ENCODE peak calls at places on chromosomes 16 and 17, in four cellular contexts. P is skeletal muscle cell, E is kidney, M is GM23338. D is an unnamed sample.

GRCh38 chr16:50444546-50444945 is 75.8 kb upstream of the BRD7 start:
- DNase-seq in P (no peak), E (no peak), M (no peak), D (no peak)

GRCh38 chr17:7042507-7043194 is 1.2 kb downstream of the SLC16A11 start:
- DNase-seq in P (no peak), E (no peak), M (peak), D (peak)

GRCh38 chr17:83171661-83172060 is 92.3 kb downstream of the METRNL start:
- DNase-seq in P (no peak), E (peak), M (no peak), D (peak)

GRCh38 chr17:75032896-75033294 is 13.9 kb downstream of the ATP5PD start:
- DNase-seq in P (no peak), E (peak), M (no peak), D (no peak)

GRCh38 chr16:84854759-84855158 is 35.0 kb downstream of the CRISPLD2 start:
- DNase-seq in P (no peak), E (no peak), M (no peak), D (peak)

GRCh38 chr16:89476811-89477261 is 13.5 kb downstream of the ANKRD11 start:
- DNase-seq in P (no peak), E (no peak), M (no peak), D (no peak)

GRCh38 chr16:4414187-4414909 is 2.0 kb downstream of the CORO7 start:
- DNase-seq in P (no peak), E (no peak), M (no peak), D (no peak)

GRCh38 chr17:53950858-53951250 is 128.1 kb downstream of the KIF2B start:
- DNase-seq in P (no peak), E (no peak), M (no peak), D (no peak)

GRCh38 chr17:64202683-64203430 is 60.2 kb downstream of the TEX2 start:
- DNase-seq in P (peak), E (no peak), M (no peak), D (no peak)

GRCh38 chr16:12229759-12230594 is 253.4 kb downstream of the SNX29 start:
- DNase-seq in P (no peak), E (no peak), M (no peak), D (no peak)

GRCh38 chr17:71709974-71710373 is 410.8 kb upstream of the SOX9 start:
- DNase-seq in P (no peak), E (no peak), M (peak), D (no peak)

GRCh38 chr16:29310852-29311314 is 95.6 kb downstream of the NPIPB11 start:
- DNase-seq in P (no peak), E (peak), M (no peak), D (no peak)

GRCh38 chr16:15897834-15898254 is 9.4 kb upstream of the CEP20 start:
- DNase-seq in P (peak), E (no peak), M (no peak), D (no peak)

GRCh38 chr17:37844158-37844976 is 79.8 kb upstream of the TBC1D3K start:
- DNase-seq in P (peak), E (peak), M (peak), D (peak)

GRCh38 chr16:12674096-12674495 is 129.6 kb downstream of the CPPED1 start:
- DNase-seq in P (peak), E (no peak), M (no peak), D (no peak)

GRCh38 chr17:58590377-58590776 is 75.9 kb upstream of the MTMR4 start:
- DNase-seq in P (no peak), E (no peak), M (no peak), D (no peak)

GRCh38 chr17:11279776-11280344 is 38.8 kb downstream of the SHISA6 start:
- DNase-seq in P (no peak), E (no peak), M (no peak), D (no peak)

GRCh38 chr16:57551057-57551456 is 8.6 kb downstream of the ADGRG5 start:
- DNase-seq in P (no peak), E (no peak), M (no peak), D (no peak)

GRCh38 chr17:44033841-44034408 is 19.2 kb upstream of the TMEM101 start:
- DNase-seq in P (no peak), E (no peak), M (no peak), D (no peak)

GRCh38 chr17:44105941-44106340 is 17.5 kb downstream of the HDAC5 start:
- DNase-seq in P (no peak), E (no peak), M (no peak), D (no peak)

GRCh38 chr16:48909231-48909630 is 299.3 kb upstream of the N4BP1 start:
- DNase-seq in P (no peak), E (no peak), M (no peak), D (no peak)

GRCh38 chr17:72614871-72615626 is 477.4 kb downstream of the SLC39A11 start:
- DNase-seq in P (no peak), E (peak), M (peak), D (peak)

GRCh38 chr16:11076259-11077018 is 132.1 kb downstream of the CLEC16A start:
- DNase-seq in P (no peak), E (no peak), M (no peak), D (no peak)

GRCh38 chr17:82666931-82667667 is 18.9 kb upstream of the WDR45B start:
- DNase-seq in P (no peak), E (no peak), M (no peak), D (no peak)

GRCh38 chr17:17570207-17570797 is 21.2 kb downstream of the PEMT start:
- DNase-seq in P (no peak), E (no peak), M (peak), D (peak)

GRCh38 chr16:82992826-82993225 is 366.1 kb downstream of the CDH13 start:
- DNase-seq in P (no peak), E (no peak), M (no peak), D (no peak)

GRCh38 chr16:3637371-3637923 is 17.0 kb upstream of the DNASE1 start:
- DNase-seq in P (no peak), E (no peak), M (peak), D (peak)

GRCh38 chr16:27441998-27442397 is 40.0 kb downstream of the IL21R start:
- DNase-seq in P (no peak), E (peak), M (no peak), D (no peak)

GRCh38 chr16:89049484-89050118 is 44.1 kb upstream of the ACSF3 start:
- DNase-seq in P (no peak), E (peak), M (no peak), D (no peak)

GRCh38 chr16:75061677-75062076 is 54.9 kb downstream of the LDHD start:
- DNase-seq in P (no peak), E (no peak), M (no peak), D (no peak)

GRCh38 chr16:83813818-83814653 is 6.3 kb downstream of the HSBP1 start:
- DNase-seq in P (peak), E (no peak), M (peak), D (no peak)

GRCh38 chr17:70588003-70588402 is 418.7 kb downstream of the KCNJ2 start:
- DNase-seq in P (no peak), E (no peak), M (no peak), D (no peak)

GRCh38 chr17:48441231-48441711 is 11.3 kb upstream of the SKAP1 start:
- DNase-seq in P (no peak), E (no peak), M (no peak), D (no peak)

GRCh38 chr17:82113422-82113821 is 15.4 kb upstream of the FASN start:
- DNase-seq in P (no peak), E (no peak), M (no peak), D (no peak)

DNA sequence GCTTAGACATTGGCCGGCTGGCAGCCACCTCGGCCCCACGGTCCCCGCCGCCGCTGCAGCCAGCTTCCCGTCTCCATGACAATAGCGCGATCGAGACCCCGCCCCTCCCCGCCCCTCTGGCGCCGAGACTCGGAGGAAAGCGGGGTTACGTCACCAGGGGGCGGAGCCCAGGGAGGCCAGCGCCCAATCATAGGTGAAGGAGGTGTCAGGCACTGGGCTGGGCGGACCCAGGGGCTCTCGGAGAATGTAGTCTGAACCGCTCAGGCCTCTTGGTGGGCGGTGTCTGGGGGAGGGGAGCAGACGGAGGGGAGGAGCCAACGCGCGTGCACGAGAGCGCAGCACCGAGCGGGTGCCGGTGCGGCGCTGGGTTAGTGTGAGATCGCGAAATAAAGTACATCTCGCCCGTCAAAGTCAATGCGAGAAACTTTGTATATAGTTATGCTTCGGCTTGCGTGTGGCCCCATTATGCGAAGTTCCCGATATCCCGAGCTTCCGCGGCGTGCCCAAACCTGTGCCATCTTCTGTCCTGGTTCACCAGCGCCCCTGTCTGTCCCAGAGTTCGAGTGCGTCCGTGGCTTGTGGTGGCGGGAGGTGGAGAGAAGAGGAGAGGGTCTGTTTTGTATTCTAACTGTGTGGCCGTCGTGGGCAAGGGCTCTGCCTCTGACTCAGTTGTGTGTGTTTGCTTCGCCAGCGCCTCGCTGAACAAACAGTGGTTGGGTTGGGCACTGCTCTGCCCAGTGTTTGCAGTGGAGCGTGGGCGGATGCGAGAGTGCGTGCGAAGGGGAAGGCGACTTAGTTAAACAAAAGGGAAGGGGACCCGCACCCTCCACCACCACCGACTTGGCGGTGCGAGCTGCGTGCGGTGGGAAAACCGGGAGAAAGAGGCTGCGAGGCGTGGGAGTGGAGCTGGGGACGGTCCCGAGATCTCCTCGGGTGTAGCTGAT is 1.3 kb upstream of the IRX5 start:
- DNase-seq in P (peak), E (peak), M (peak), D (peak)
- H3K4me3 ChIP-seq in P (peak), E (peak), M (peak), D (peak)

GRCh38 chr16:14627088-14627487 is 3.0 kb downstream of the PARN start:
- DNase-seq in P (no peak), E (no peak), M (no peak), D (no peak)

GRCh38 chr16:14629612-14629918 is 495 bp downstream of the PARN start:
- DNase-seq in P (no peak), E (no peak), M (peak), D (no peak)

GRCh38 chr16:14629919-14630619 is at the start of gene PARN:
- DNase-seq in P (peak), E (peak), M (peak), D (peak)

GRCh38 chr16:14632693-14633569 is at the start of gene BFAR:
- DNase-seq in P (peak), E (peak), M (peak), D (peak)

GRCh38 chr16:14628806-14629611 is 1.1 kb downstream of the PARN start:
- DNase-seq in P (no peak), E (no peak), M (peak), D (no peak)
- H3K4me3 ChIP-seq in P (peak), E (peak), M (peak), D (peak)

GRCh38 chr16:86343111-86343642 is 167.2 kb upstream of the FOXF1 start:
- DNase-seq in P (peak), E (no peak), M (no peak), D (peak)
- H3K4me3 ChIP-seq in P (peak), E (peak), M (no peak), D (no peak)

GRCh38 chr17:1713878-1714487 is 3.8 kb upstream of the TLCD2 start:
- DNase-seq in P (no peak), E (no peak), M (peak), D (peak)

GRCh38 chr17:1713160-1713877 is 3.1 kb upstream of the TLCD2 start:
- DNase-seq in P (no peak), E (no peak), M (no peak), D (no peak)

GRCh38 chr17:1714980-1715802 is 5.0 kb upstream of the TLCD2 start:
- DNase-seq in P (peak), E (peak), M (peak), D (peak)

GRCh38 chr17:1715803-1716075 is 5.6 kb upstream of the TLCD2 start:
- DNase-seq in P (no peak), E (no peak), M (no peak), D (no peak)

DNA sequence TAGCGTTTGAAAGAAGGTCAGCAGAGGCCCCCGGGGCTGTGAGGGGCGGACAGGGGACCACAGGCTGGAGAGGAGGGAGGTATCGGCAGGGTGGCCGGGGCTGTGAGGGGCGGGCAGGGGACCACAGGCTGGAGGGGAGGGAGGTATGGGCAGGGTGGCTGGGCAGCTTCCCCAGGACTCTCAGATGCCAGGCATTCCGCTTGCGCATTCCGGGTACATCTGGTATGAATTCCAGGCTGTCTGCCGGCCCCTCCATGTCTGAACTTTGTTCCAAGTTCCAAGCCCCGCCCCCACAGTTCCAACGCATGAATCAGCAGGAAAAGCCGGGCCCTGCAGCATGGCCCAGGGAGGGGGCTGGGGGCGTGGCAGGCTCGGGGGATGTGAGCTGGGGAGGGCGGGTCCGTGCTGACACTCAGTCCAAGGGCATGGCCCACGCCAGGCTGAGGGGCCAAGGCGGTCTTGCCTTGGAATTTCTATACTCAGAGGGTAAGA is 4.4 kb upstream of the TLCD2 start:
- DNase-seq in P (peak), E (peak), M (peak), D (peak)
- H3K4me3 ChIP-seq in P (peak), E (peak), M (peak), D (peak)

GRCh38 chr17:50944902-50945720 is 79.0 kb upstream of the TOB1 start:
- DNase-seq in P (no peak), E (no peak), M (peak), D (peak)
- H3K4me3 ChIP-seq in P (no peak), E (peak), M (peak), D (no peak)

GRCh38 chr16:87780385-87780989 is 14.7 kb upstream of the KLHDC4 start:
- DNase-seq in P (no peak), E (no peak), M (no peak), D (no peak)
- H3K4me3 ChIP-seq in P (no peak), E (no peak), M (no peak), D (no peak)